ENCODE peak calls at places on chromosome 10, in seven cellular contexts. F is activated naive CD8-positive, alpha-beta T cell treated with anti-CD3 and anti-CD28 coated beads for 36 hours; U is EL; Q is tibial artery; I is psoas muscle; E is epithelial cell of esophagus; S is GM04504. N is an unnamed sample.

GRCh38 chr10:127133672-127134500 is 62.5 kb downstream of the INSYN2A start:
- DNase-seq in E (no peak), Q (no peak), F (no peak), S (no peak), I (no peak), U (no peak), N (no peak)

GRCh38 chr10:61313460-61313859 is 139.7 kb downstream of the TMEM26 start:
- DNase-seq in S (no peak), I (no peak), Q (no peak), E (no peak), F (no peak), U (peak), N (no peak)

GRCh38 chr10:20624642-20625041 is 272.5 kb downstream of the NEBL start:
- DNase-seq in U (no peak), I (peak), E (peak), F (no peak), S (peak), Q (peak), N (peak)

GRCh38 chr10:117492504-117492903 is 50.0 kb upstream of the EMX2 start:
- DNase-seq in S (no peak), U (no peak), Q (no peak), I (no peak), E (peak), F (no peak), N (no peak)

GRCh38 chr10:6840766-6841165 is 260.7 kb upstream of the PRKCQ start:
- DNase-seq in U (peak), E (peak), S (peak), Q (no peak), I (no peak), F (no peak), N (no peak)

GRCh38 chr10:15735766-15736165 is 16.0 kb upstream of the ITGA8 start:
- DNase-seq in S (no peak), U (no peak), F (no peak), E (no peak), I (no peak), Q (no peak), N (no peak)

GRCh38 chr10:24603333-24603732 is 120.4 kb downstream of the ARHGAP21 start:
- DNase-seq in I (no peak), S (no peak), Q (no peak), F (no peak), U (peak), E (peak), N (no peak)

GRCh38 chr10:28849821-28850220 is 172.5 kb downstream of the BAMBI start:
- DNase-seq in Q (no peak), S (no peak), I (no peak), E (no peak), F (no peak), U (no peak), N (no peak)

GRCh38 chr10:93995598-93996271 is 2.0 kb downstream of the PLCE1 start:
- DNase-seq in U (peak), F (no peak), S (no peak), Q (no peak), I (no peak), E (peak), N (no peak)

GRCh38 chr10:102660891-102661613 is 16.8 kb downstream of the TRIM8 start:
- DNase-seq in Q (no peak), S (peak), U (peak), E (no peak), F (peak), I (peak), N (peak)

GRCh38 chr10:81096558-81096957 is 558.9 kb downstream of the SH2D4B start:
- DNase-seq in I (no peak), F (no peak), U (no peak), S (no peak), E (no peak), Q (no peak), N (no peak)

GRCh38 chr10:97096327-97097153 is 89.2 kb downstream of the SLIT1 start:
- DNase-seq in F (peak), S (no peak), Q (no peak), U (no peak), I (no peak), E (no peak), N (peak)

GRCh38 chr10:124697837-124698559 is 46.2 kb downstream of the FAM53B start:
- DNase-seq in Q (no peak), I (no peak), S (no peak), F (peak), U (peak), E (no peak), N (no peak)

GRCh38 chr10:43222296-43222695 is 44.6 kb downstream of the RASGEF1A start:
- DNase-seq in I (peak), F (no peak), Q (peak), E (no peak), S (no peak), U (no peak), N (peak)

GRCh38 chr10:63866747-63867140 is 345.5 kb downstream of the REEP3 start:
- DNase-seq in I (no peak), S (no peak), Q (no peak), U (peak), E (peak), F (no peak), N (no peak)

GRCh38 chr10:62732841-62733653 is 71.5 kb upstream of the ADO start:
- DNase-seq in S (peak), Q (no peak), I (no peak), E (peak), U (peak), F (peak), N (no peak)

GRCh38 chr10:32411797-32412498 is 34.0 kb upstream of the CCDC7 start:
- DNase-seq in S (no peak), U (no peak), E (no peak), Q (no peak), I (no peak), F (no peak), N (no peak)

GRCh38 chr10:113891476-113891875 is 37.0 kb downstream of the NHLRC2 start:
- DNase-seq in U (peak), Q (no peak), S (no peak), I (no peak), F (no peak), E (no peak), N (no peak)

GRCh38 chr10:123459371-123460224 is 206.6 kb upstream of the GPR26 start:
- DNase-seq in S (no peak), E (no peak), U (no peak), I (no peak), Q (no peak), F (no peak), N (no peak)